ENCODE peak calls at places on chromosomes 16 and 17, in four cellular contexts. One of them, this sample, is unnamed.

GRCh38 chr17:4156750-4157381 is 13.9 kb downstream of the CYB5D2 start:
- DNase-seq in cardiac fibroblast: no peak
- DNase-seq in CD8-positive, alpha-beta T cell: no peak
- DNase-seq in progenitor cell of endocrine pancreas: no peak
- DNase-seq in this sample: no peak

GRCh38 chr17:80990921-80991644 is 558 bp upstream of the CHMP6 start:
- DNase-seq in cardiac fibroblast: no peak
- DNase-seq in CD8-positive, alpha-beta T cell: no peak
- DNase-seq in progenitor cell of endocrine pancreas: no peak
- DNase-seq in this sample: no peak

GRCh38 chr16:81821422-81822128 is 42.5 kb downstream of the PLCG2 start:
- DNase-seq in cardiac fibroblast: no peak
- DNase-seq in CD8-positive, alpha-beta T cell: no peak
- DNase-seq in progenitor cell of endocrine pancreas: no peak
- DNase-seq in this sample: no peak

GRCh38 chr16:57145964-57146647 is 39.7 kb downstream of the PSME3IP1 start:
- DNase-seq in cardiac fibroblast: no peak
- DNase-seq in CD8-positive, alpha-beta T cell: no peak
- DNase-seq in progenitor cell of endocrine pancreas: no peak
- DNase-seq in this sample: no peak

GRCh38 chr17:45427181-45427835 is 5.4 kb downstream of the ARHGAP27 start:
- DNase-seq in cardiac fibroblast: no peak
- DNase-seq in CD8-positive, alpha-beta T cell: no peak
- DNase-seq in progenitor cell of endocrine pancreas: no peak
- DNase-seq in this sample: no peak

GRCh38 chr17:59121901-59122480 is 15.3 kb upstream of the TRIM37 start:
- DNase-seq in cardiac fibroblast: no peak
- DNase-seq in CD8-positive, alpha-beta T cell: no peak
- DNase-seq in progenitor cell of endocrine pancreas: no peak
- DNase-seq in this sample: no peak

GRCh38 chr16:8691728-8692127 is 17.3 kb downstream of the ABAT start:
- DNase-seq in cardiac fibroblast: no peak
- DNase-seq in CD8-positive, alpha-beta T cell: no peak
- DNase-seq in progenitor cell of endocrine pancreas: no peak
- DNase-seq in this sample: no peak

GRCh38 chr17:74459622-74460021 is 6.8 kb upstream of the CD300A start:
- DNase-seq in cardiac fibroblast: no peak
- DNase-seq in CD8-positive, alpha-beta T cell: no peak
- DNase-seq in progenitor cell of endocrine pancreas: no peak
- DNase-seq in this sample: no peak

GRCh38 chr17:39365252-39365651 is 36.2 kb downstream of the FBXL20 start:
- DNase-seq in cardiac fibroblast: peak
- DNase-seq in CD8-positive, alpha-beta T cell: no peak
- DNase-seq in progenitor cell of endocrine pancreas: no peak
- DNase-seq in this sample: no peak

GRCh38 chr16:48277158-48277557 is 29.8 kb upstream of the ABCC11 start:
- DNase-seq in cardiac fibroblast: no peak
- DNase-seq in CD8-positive, alpha-beta T cell: no peak
- DNase-seq in progenitor cell of endocrine pancreas: no peak
- DNase-seq in this sample: no peak

GRCh38 chr17:50593321-50593720 is 32.8 kb downstream of the CACNA1G start:
- DNase-seq in cardiac fibroblast: no peak
- DNase-seq in CD8-positive, alpha-beta T cell: no peak
- DNase-seq in progenitor cell of endocrine pancreas: peak
- DNase-seq in this sample: no peak

GRCh38 chr17:63442549-63443035 is 3.5 kb downstream of the CYB561 start:
- DNase-seq in cardiac fibroblast: no peak
- DNase-seq in CD8-positive, alpha-beta T cell: no peak
- DNase-seq in progenitor cell of endocrine pancreas: no peak
- DNase-seq in this sample: no peak

GRCh38 chr17:66564992-66565465 is 262.6 kb downstream of the PRKCA start:
- DNase-seq in cardiac fibroblast: peak
- DNase-seq in CD8-positive, alpha-beta T cell: no peak
- DNase-seq in progenitor cell of endocrine pancreas: no peak
- DNase-seq in this sample: no peak

GRCh38 chr17:56978441-56979090 is 635 bp downstream of the SCPEP1 start:
- DNase-seq in cardiac fibroblast: peak
- DNase-seq in CD8-positive, alpha-beta T cell: no peak
- DNase-seq in progenitor cell of endocrine pancreas: no peak
- DNase-seq in this sample: no peak

GRCh38 chr16:89842471-89843408 is 14.5 kb downstream of the SPIRE2 start:
- DNase-seq in cardiac fibroblast: peak
- DNase-seq in CD8-positive, alpha-beta T cell: no peak
- DNase-seq in progenitor cell of endocrine pancreas: no peak
- DNase-seq in this sample: no peak

GRCh38 chr16:68417711-68418301 is 30.5 kb downstream of the SMPD3 start:
- DNase-seq in cardiac fibroblast: no peak
- DNase-seq in CD8-positive, alpha-beta T cell: peak
- DNase-seq in progenitor cell of endocrine pancreas: no peak
- DNase-seq in this sample: peak

GRCh38 chr17:51000835-51001638 is 119.6 kb downstream of the SPAG9 start:
- DNase-seq in cardiac fibroblast: peak
- DNase-seq in CD8-positive, alpha-beta T cell: no peak
- DNase-seq in progenitor cell of endocrine pancreas: no peak
- DNase-seq in this sample: no peak

GRCh38 chr16:87812200-87812656 is 46.4 kb upstream of the KLHDC4 start:
- DNase-seq in cardiac fibroblast: no peak
- DNase-seq in CD8-positive, alpha-beta T cell: no peak
- DNase-seq in progenitor cell of endocrine pancreas: no peak
- DNase-seq in this sample: no peak

GRCh38 chr16:86411878-86412277 is 98.4 kb upstream of the FOXF1 start:
- DNase-seq in cardiac fibroblast: no peak
- DNase-seq in CD8-positive, alpha-beta T cell: no peak
- DNase-seq in progenitor cell of endocrine pancreas: no peak
- DNase-seq in this sample: no peak

GRCh38 chr17:78875738-78876597 is 27.0 kb downstream of the CEP295NL start:
- DNase-seq in cardiac fibroblast: peak
- DNase-seq in CD8-positive, alpha-beta T cell: no peak
- DNase-seq in progenitor cell of endocrine pancreas: no peak
- DNase-seq in this sample: no peak

GRCh38 chr17:83103200-83103937 is 24.0 kb downstream of the METRNL start:
- DNase-seq in cardiac fibroblast: no peak
- DNase-seq in CD8-positive, alpha-beta T cell: no peak
- DNase-seq in progenitor cell of endocrine pancreas: no peak
- DNase-seq in this sample: no peak

GRCh38 chr17:83103938-83104311 is 24.5 kb downstream of the METRNL start:
- DNase-seq in cardiac fibroblast: no peak
- DNase-seq in CD8-positive, alpha-beta T cell: no peak
- DNase-seq in progenitor cell of endocrine pancreas: no peak
- DNase-seq in this sample: no peak

GRCh38 chr17:83105512-83105911 is 26.1 kb downstream of the METRNL start:
- DNase-seq in cardiac fibroblast: no peak
- DNase-seq in CD8-positive, alpha-beta T cell: no peak
- DNase-seq in progenitor cell of endocrine pancreas: no peak
- DNase-seq in this sample: no peak

GRCh38 chr17:83106036-83106577 is 26.7 kb downstream of the METRNL start:
- DNase-seq in cardiac fibroblast: no peak
- DNase-seq in CD8-positive, alpha-beta T cell: no peak
- DNase-seq in progenitor cell of endocrine pancreas: no peak
- DNase-seq in this sample: no peak

GRCh38 chr17:83104577-83105505 is 25.4 kb downstream of the METRNL start:
- DNase-seq in cardiac fibroblast: no peak
- DNase-seq in CD8-positive, alpha-beta T cell: no peak
- DNase-seq in progenitor cell of endocrine pancreas: no peak
- DNase-seq in this sample: no peak
- TF ChIP-seq CTCF in cardiac fibroblast: no peak
- TF ChIP-seq CTCF in CD8-positive, alpha-beta T cell: no peak
- TF ChIP-seq CTCF in progenitor cell of endocrine pancreas: no peak
- TF ChIP-seq CTCF in this sample: no peak

DNA sequence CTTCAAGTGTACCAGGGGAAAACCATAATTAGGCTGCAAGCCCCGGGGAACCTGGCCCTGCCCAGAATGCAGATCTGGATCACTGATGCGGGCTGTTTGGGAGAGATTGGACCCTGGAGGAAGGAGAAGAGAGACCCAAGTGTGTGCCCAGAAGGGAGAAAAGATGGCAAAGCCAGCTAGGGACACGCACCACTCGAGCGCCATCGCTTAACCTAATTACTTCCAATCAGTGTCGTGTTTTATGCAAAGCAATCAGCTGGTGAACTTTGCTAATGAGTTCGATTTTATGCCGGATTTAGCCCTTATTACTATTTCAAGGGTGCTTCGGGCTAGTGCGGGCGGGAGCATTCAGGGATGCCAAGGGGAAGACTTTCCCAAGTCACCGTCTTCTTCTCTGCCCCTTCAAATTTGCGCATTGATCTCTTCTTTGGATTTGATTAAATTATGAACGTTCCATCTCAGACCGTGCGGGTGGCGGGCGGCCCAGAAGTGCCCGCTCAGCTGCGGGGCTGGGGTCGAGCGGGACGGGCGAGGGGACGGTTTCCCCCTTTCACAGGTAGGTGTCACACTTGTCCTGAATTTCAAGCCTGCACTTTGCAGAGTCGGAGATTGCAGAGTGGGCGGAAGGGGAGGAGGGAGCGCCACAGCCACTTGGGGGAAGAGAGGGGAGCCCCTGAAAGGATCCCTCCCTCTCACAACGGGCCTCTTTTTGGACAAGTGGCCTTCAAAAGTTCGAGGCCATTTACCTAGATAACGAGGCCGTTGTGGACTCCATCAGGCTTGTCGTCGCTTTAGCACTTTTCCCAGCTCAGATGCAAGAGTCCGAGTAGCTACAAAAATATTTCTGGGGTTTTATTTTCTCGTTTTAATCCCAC is 4.1 kb downstream of the IRX5 start:
- DNase-seq in cardiac fibroblast: no peak
- DNase-seq in CD8-positive, alpha-beta T cell: no peak
- DNase-seq in progenitor cell of endocrine pancreas: peak
- DNase-seq in this sample: no peak
- TF ChIP-seq CTCF in cardiac fibroblast: no peak
- TF ChIP-seq CTCF in CD8-positive, alpha-beta T cell: no peak
- TF ChIP-seq CTCF in progenitor cell of endocrine pancreas: peak
- TF ChIP-seq CTCF in this sample: peak

DNA sequence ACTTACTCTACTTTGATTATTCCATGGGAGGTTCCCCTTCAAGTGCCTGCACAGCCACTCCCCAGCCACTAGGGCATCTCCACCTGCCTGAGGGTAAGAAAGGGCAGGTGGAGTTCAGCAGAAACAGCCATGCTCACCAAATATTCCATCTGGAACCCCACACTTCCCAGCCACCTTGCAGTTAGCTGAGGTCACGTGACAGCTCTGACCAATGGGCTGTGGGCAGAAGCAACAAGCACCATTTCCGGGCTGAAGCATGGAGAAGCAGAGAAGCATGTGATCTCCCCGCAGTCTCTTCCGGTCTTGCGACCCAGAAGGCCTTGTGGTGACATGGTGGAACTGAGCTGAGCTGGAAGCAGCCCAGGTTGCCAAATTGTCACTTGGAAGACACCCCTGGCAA is 108.6 kb downstream of the CCT6B start:
- DNase-seq in cardiac fibroblast: no peak
- DNase-seq in CD8-positive, alpha-beta T cell: no peak
- DNase-seq in progenitor cell of endocrine pancreas: no peak
- DNase-seq in this sample: no peak
- TF ChIP-seq CTCF in cardiac fibroblast: no peak
- TF ChIP-seq CTCF in CD8-positive, alpha-beta T cell: no peak
- TF ChIP-seq CTCF in progenitor cell of endocrine pancreas: peak
- TF ChIP-seq CTCF in this sample: no peak

GRCh38 chr17:33303254-33303653 is 10.2 kb upstream of the ASIC2 start:
- DNase-seq in cardiac fibroblast: no peak
- DNase-seq in CD8-positive, alpha-beta T cell: no peak
- DNase-seq in progenitor cell of endocrine pancreas: no peak
- DNase-seq in this sample: no peak
- TF ChIP-seq CTCF in cardiac fibroblast: no peak
- TF ChIP-seq CTCF in CD8-positive, alpha-beta T cell: no peak
- TF ChIP-seq CTCF in progenitor cell of endocrine pancreas: no peak
- TF ChIP-seq CTCF in this sample: no peak

This sample was measured in chondrocyte.